ENCODE peak calls at places on chromosomes 13 and 19, in four cellular contexts. A is EL, B is NCI-H69, J is caudate nucleus. R is an unnamed sample.
A peak's percentile ranks its signal among the peaks of the same experiment; 100 is the strongest.

GRCh38 chr13:99214691-99215090 is 14.0 kb downstream of the UBAC2 start:
- DNase-seq in A (no peak), B (no peak), J (no peak), R (no peak)

GRCh38 chr19:58519355-58520256 is at the start of gene ZBTB45:
- DNase-seq in A (peak; percentile 95), B (peak; percentile 98), J (peak; percentile 92), R (peak; percentile 88)

GRCh38 chr13:111337206-111337605 is 16.8 kb downstream of the TEX29 start:
- DNase-seq in A (peak; percentile 93), B (no peak), J (no peak), R (peak; percentile 69)

GRCh38 chr19:45087531-45087930 is 5.4 kb upstream of the PPP1R37 start:
- DNase-seq in A (no peak), B (no peak), J (no peak), R (no peak)

GRCh38 chr13:42970824-42971669 is 21.0 kb downstream of the EPSTI1 start:
- DNase-seq in A (peak; percentile 78), B (peak; percentile 64), J (no peak), R (peak; percentile 61)

GRCh38 chr19:50465986-50466771 is 10.1 kb upstream of the EMC10 start:
- DNase-seq in A (peak; percentile 33), B (peak; percentile 77), J (no peak), R (no peak)

GRCh38 chr13:30520571-30520970 is 54.8 kb upstream of the HMGB1 start:
- DNase-seq in A (peak; percentile 57), B (no peak), J (no peak), R (peak; percentile 63)

GRCh38 chr13:50170447-50171037 is 155.3 kb downstream of the KCNRG start:
- DNase-seq in A (peak; percentile 15), B (peak; percentile 34), J (no peak), R (peak; percentile 33)

GRCh38 chr19:17325881-17326594 is 8.6 kb downstream of the ANO8 start:
- DNase-seq in A (no peak), B (no peak), J (peak; percentile 49), R (no peak)

GRCh38 chr19:18475004-18475453 is 37.1 kb upstream of the ISYNA1 start:
- DNase-seq in A (no peak), B (no peak), J (no peak), R (no peak)

GRCh38 chr19:33100894-33101644 is 20.1 kb downstream of the GPATCH1 start:
- DNase-seq in A (no peak), B (no peak), J (no peak), R (peak; percentile 86)

GRCh38 chr13:75079226-75079625 is 402.7 kb downstream of the TBC1D4 start:
- DNase-seq in A (peak; percentile 54), B (no peak), J (no peak), R (no peak)

GRCh38 chr19:54316746-54317107 is 3.8 kb upstream of the LILRA5 start:
- DNase-seq in A (no peak), B (peak; percentile 57), J (no peak), R (no peak)

GRCh38 chr13:77062097-77062496 is 35.1 kb upstream of the FBXL3 start:
- DNase-seq in A (no peak), B (no peak), J (no peak), R (no peak)

GRCh38 chr13:33009019-33009418 is 7.2 kb upstream of the KL start:
- DNase-seq in A (no peak), B (no peak), J (no peak), R (no peak)

GRCh38 chr19:43496960-43497359 is 7.6 kb downstream of the PHLDB3 start:
- DNase-seq in A (no peak), B (no peak), J (no peak), R (no peak)

GRCh38 chr19:40348961-40349507 is 539 bp downstream of the PLD3 start:
- DNase-seq in A (peak; percentile 21), B (peak; percentile 66), J (no peak), R (peak; percentile 46)